ENCODE peak calls at places on chromosomes 12 and 14, in ten cellular contexts. J is posterior cingulate gyrus, H is COR-L47, Y is HuH-7, R is colonic mucosa, P is GM04503, V is stromal cell of bone marrow, U is NCI-H2081, X is RWPE1, D is KBM-7. B is an unnamed sample.

GRCh38 chr14:101732128-101732527 is 29.4 kb upstream of the PPP2R5C start:
- DNase-seq in J (no peak), H (no peak), Y (no peak), R (peak; percentile 19), P (no peak), V (no peak), U (no peak), X (no peak), D (no peak), B (no peak)

GRCh38 chr12:45315462-45315861 is 99.6 kb downstream of the ANO6 start:
- DNase-seq in J (no peak), H (no peak), Y (no peak), R (no peak), P (no peak), V (no peak), U (no peak), X (no peak), D (no peak), B (no peak)

GRCh38 chr14:69619007-69619406 is 7.6 kb downstream of the SUSD6 start:
- DNase-seq in J (no peak), H (no peak), Y (no peak), R (no peak), P (no peak), V (no peak), U (no peak), X (no peak), D (no peak), B (no peak)

GRCh38 chr14:51644215-51644969 is 7.3 kb upstream of the FRMD6 start:
- DNase-seq in J (no peak), H (no peak), Y (no peak), R (no peak), P (no peak), V (no peak), U (no peak), X (no peak), D (no peak), B (no peak)

GRCh38 chr12:86914716-86915115 is 658.5 kb upstream of the MGAT4C start:
- DNase-seq in J (no peak), H (peak; percentile 22), Y (peak; percentile 45), R (no peak), P (no peak), V (peak; percentile 35), U (peak; percentile 33), X (peak; percentile 26), D (peak; percentile 3), B (no peak)

GRCh38 chr12:46300906-46301305 is 32.1 kb upstream of the SLC38A1 start:
- DNase-seq in J (no peak), H (peak; percentile 14), Y (no peak), R (no peak), P (no peak), V (no peak), U (peak; percentile 55), X (no peak), D (peak; percentile 80), B (peak; percentile 19)

GRCh38 chr14:92581966-92582566 is 68.5 kb downstream of the RIN3 start:
- DNase-seq in J (no peak), H (no peak), Y (no peak), R (no peak), P (no peak), V (no peak), U (no peak), X (no peak), D (no peak), B (no peak)

GRCh38 chr14:68598621-68599447 is 194.0 kb downstream of the ZFP36L1 start:
- DNase-seq in J (peak; percentile 33), H (no peak), Y (peak; percentile 68), R (peak; percentile 72), P (no peak), V (peak; percentile 90), U (no peak), X (peak; percentile 57), D (peak; percentile 58), B (no peak)

GRCh38 chr14:43803076-43803689 is 703.9 kb downstream of the FSCB start:
- DNase-seq in J (no peak), H (no peak), Y (no peak), R (no peak), P (no peak), V (no peak), U (no peak), X (no peak), D (no peak), B (no peak)

GRCh38 chr12:106154781-106155273 is 16.1 kb upstream of the NUAK1 start:
- DNase-seq in J (no peak), H (no peak), Y (no peak), R (no peak), P (no peak), V (no peak), U (no peak), X (no peak), D (no peak), B (no peak)

GRCh38 chr12:59626382-59626781 is 30.6 kb downstream of the SLC16A7 start:
- DNase-seq in J (no peak), H (no peak), Y (no peak), R (no peak), P (no peak), V (peak; percentile 45), U (no peak), X (peak; percentile 16), D (no peak), B (no peak)

B was measured in NCI-H345.